ENCODE peak calls at places on chromosomes 16 and 17, in eight cellular contexts. One of them, this sample, is unnamed.

GRCh38 chr17:12415031-12415430 is 250.7 kb upstream of the MYOCD start:
- DNase-seq in NCI-H187: no peak
- DNase-seq in substantia nigra: no peak
- DNase-seq in HT-29: peak
- DNase-seq in stimulated activated CD8-positive, alpha-beta memory T cell treated with anti-CD3 and anti-CD28 coated beads, Interleukin-15, amount 100 ng/mL, for 24 hours: no peak
- DNase-seq in GM12864: no peak
- DNase-seq in IMR-90: peak
- DNase-seq in EL: peak
- DNase-seq in this sample: no peak

GRCh38 chr17:58320163-58320558 is 8.4 kb downstream of the TSPOAP1 start:
- DNase-seq in GM12864: no peak
- DNase-seq in IMR-90: no peak
- DNase-seq in EL: no peak
- DNase-seq in substantia nigra: no peak
- DNase-seq in HT-29: no peak
- DNase-seq in stimulated activated CD8-positive, alpha-beta memory T cell treated with anti-CD3 and anti-CD28 coated beads, Interleukin-15, amount 100 ng/mL, for 24 hours: no peak
- DNase-seq in NCI-H187: no peak
- DNase-seq in this sample: no peak

GRCh38 chr17:76929148-76929547 is 60.9 kb downstream of the MGAT5B start:
- DNase-seq in IMR-90: no peak
- DNase-seq in stimulated activated CD8-positive, alpha-beta memory T cell treated with anti-CD3 and anti-CD28 coated beads, Interleukin-15, amount 100 ng/mL, for 24 hours: no peak
- DNase-seq in NCI-H187: no peak
- DNase-seq in HT-29: no peak
- DNase-seq in GM12864: no peak
- DNase-seq in EL: no peak
- DNase-seq in substantia nigra: no peak
- DNase-seq in this sample: no peak

GRCh38 chr16:86821933-86822332 is 243.6 kb downstream of the FOXL1 start:
- DNase-seq in stimulated activated CD8-positive, alpha-beta memory T cell treated with anti-CD3 and anti-CD28 coated beads, Interleukin-15, amount 100 ng/mL, for 24 hours: no peak
- DNase-seq in GM12864: no peak
- DNase-seq in IMR-90: no peak
- DNase-seq in EL: no peak
- DNase-seq in substantia nigra: no peak
- DNase-seq in NCI-H187: no peak
- DNase-seq in HT-29: no peak
- DNase-seq in this sample: no peak

GRCh38 chr17:18146259-18146658 is 37.4 kb upstream of the ALKBH5 start:
- DNase-seq in NCI-H187: no peak
- DNase-seq in EL: no peak
- DNase-seq in substantia nigra: no peak
- DNase-seq in HT-29: no peak
- DNase-seq in IMR-90: no peak
- DNase-seq in stimulated activated CD8-positive, alpha-beta memory T cell treated with anti-CD3 and anti-CD28 coated beads, Interleukin-15, amount 100 ng/mL, for 24 hours: no peak
- DNase-seq in GM12864: no peak
- DNase-seq in this sample: no peak

GRCh38 chr16:30534368-30535105 is at the start of gene ZNF747:
- DNase-seq in EL: peak
- DNase-seq in substantia nigra: peak
- DNase-seq in stimulated activated CD8-positive, alpha-beta memory T cell treated with anti-CD3 and anti-CD28 coated beads, Interleukin-15, amount 100 ng/mL, for 24 hours: peak
- DNase-seq in IMR-90: peak
- DNase-seq in GM12864: peak
- DNase-seq in NCI-H187: peak
- DNase-seq in HT-29: peak
- DNase-seq in this sample: peak

GRCh38 chr16:47777191-47777590 is 316.1 kb downstream of the PHKB start:
- DNase-seq in IMR-90: peak
- DNase-seq in HT-29: no peak
- DNase-seq in NCI-H187: no peak
- DNase-seq in GM12864: no peak
- DNase-seq in stimulated activated CD8-positive, alpha-beta memory T cell treated with anti-CD3 and anti-CD28 coated beads, Interleukin-15, amount 100 ng/mL, for 24 hours: no peak
- DNase-seq in substantia nigra: no peak
- DNase-seq in EL: peak
- DNase-seq in this sample: no peak

GRCh38 chr16:27217256-27217655 is 13.9 kb downstream of the KDM8 start:
- DNase-seq in substantia nigra: peak
- DNase-seq in EL: peak
- DNase-seq in stimulated activated CD8-positive, alpha-beta memory T cell treated with anti-CD3 and anti-CD28 coated beads, Interleukin-15, amount 100 ng/mL, for 24 hours: no peak
- DNase-seq in IMR-90: peak
- DNase-seq in GM12864: no peak
- DNase-seq in NCI-H187: no peak
- DNase-seq in HT-29: no peak
- DNase-seq in this sample: no peak

GRCh38 chr17:56960596-56961538 is at the start of gene COIL:
- DNase-seq in GM12864: peak
- DNase-seq in substantia nigra: peak
- DNase-seq in IMR-90: peak
- DNase-seq in NCI-H187: peak
- DNase-seq in stimulated activated CD8-positive, alpha-beta memory T cell treated with anti-CD3 and anti-CD28 coated beads, Interleukin-15, amount 100 ng/mL, for 24 hours: peak
- DNase-seq in EL: peak
- DNase-seq in HT-29: peak
- DNase-seq in this sample: peak

GRCh38 chr17:81303385-81303784 is 8.3 kb upstream of the SLC38A10 start:
- DNase-seq in NCI-H187: no peak
- DNase-seq in stimulated activated CD8-positive, alpha-beta memory T cell treated with anti-CD3 and anti-CD28 coated beads, Interleukin-15, amount 100 ng/mL, for 24 hours: no peak
- DNase-seq in EL: no peak
- DNase-seq in HT-29: no peak
- DNase-seq in IMR-90: no peak
- DNase-seq in substantia nigra: no peak
- DNase-seq in GM12864: no peak
- DNase-seq in this sample: no peak

GRCh38 chr16:71622088-71622487 is 3.9 kb upstream of the MARVELD3 start:
- DNase-seq in stimulated activated CD8-positive, alpha-beta memory T cell treated with anti-CD3 and anti-CD28 coated beads, Interleukin-15, amount 100 ng/mL, for 24 hours: no peak
- DNase-seq in IMR-90: no peak
- DNase-seq in NCI-H187: no peak
- DNase-seq in GM12864: no peak
- DNase-seq in EL: no peak
- DNase-seq in HT-29: no peak
- DNase-seq in substantia nigra: no peak
- DNase-seq in this sample: no peak

GRCh38 chr17:6749519-6749918 is 6.3 kb upstream of the XAF1 start:
- DNase-seq in NCI-H187: no peak
- DNase-seq in stimulated activated CD8-positive, alpha-beta memory T cell treated with anti-CD3 and anti-CD28 coated beads, Interleukin-15, amount 100 ng/mL, for 24 hours: no peak
- DNase-seq in HT-29: no peak
- DNase-seq in GM12864: no peak
- DNase-seq in EL: peak
- DNase-seq in IMR-90: no peak
- DNase-seq in substantia nigra: no peak
- DNase-seq in this sample: no peak

GRCh38 chr16:84423416-84423837 is 55.1 kb downstream of the ATP2C2 start:
- DNase-seq in EL: peak
- DNase-seq in stimulated activated CD8-positive, alpha-beta memory T cell treated with anti-CD3 and anti-CD28 coated beads, Interleukin-15, amount 100 ng/mL, for 24 hours: no peak
- DNase-seq in HT-29: peak
- DNase-seq in IMR-90: peak
- DNase-seq in GM12864: peak
- DNase-seq in substantia nigra: no peak
- DNase-seq in NCI-H187: no peak
- DNase-seq in this sample: no peak

GRCh38 chr16:82935781-82936180 is 309.0 kb downstream of the CDH13 start:
- DNase-seq in NCI-H187: no peak
- DNase-seq in GM12864: no peak
- DNase-seq in IMR-90: no peak
- DNase-seq in HT-29: no peak
- DNase-seq in stimulated activated CD8-positive, alpha-beta memory T cell treated with anti-CD3 and anti-CD28 coated beads, Interleukin-15, amount 100 ng/mL, for 24 hours: no peak
- DNase-seq in EL: no peak
- DNase-seq in substantia nigra: no peak
- DNase-seq in this sample: no peak

GRCh38 chr17:65594585-65594940 is 33.1 kb upstream of the AXIN2 start:
- DNase-seq in IMR-90: peak
- DNase-seq in HT-29: no peak
- DNase-seq in substantia nigra: no peak
- DNase-seq in GM12864: no peak
- DNase-seq in EL: no peak
- DNase-seq in NCI-H187: no peak
- DNase-seq in stimulated activated CD8-positive, alpha-beta memory T cell treated with anti-CD3 and anti-CD28 coated beads, Interleukin-15, amount 100 ng/mL, for 24 hours: no peak
- DNase-seq in this sample: no peak

GRCh38 chr17:74360993-74361612 is 565 bp downstream of the BTBD17 start:
- DNase-seq in NCI-H187: peak
- DNase-seq in substantia nigra: no peak
- DNase-seq in IMR-90: peak
- DNase-seq in GM12864: no peak
- DNase-seq in EL: no peak
- DNase-seq in stimulated activated CD8-positive, alpha-beta memory T cell treated with anti-CD3 and anti-CD28 coated beads, Interleukin-15, amount 100 ng/mL, for 24 hours: no peak
- DNase-seq in HT-29: no peak
- DNase-seq in this sample: no peak

GRCh38 chr16:67115649-67116048 is 5.9 kb downstream of the PHAF1 start:
- DNase-seq in stimulated activated CD8-positive, alpha-beta memory T cell treated with anti-CD3 and anti-CD28 coated beads, Interleukin-15, amount 100 ng/mL, for 24 hours: no peak
- DNase-seq in HT-29: no peak
- DNase-seq in IMR-90: peak
- DNase-seq in EL: peak
- DNase-seq in substantia nigra: no peak
- DNase-seq in NCI-H187: no peak
- DNase-seq in GM12864: no peak
- DNase-seq in this sample: no peak

GRCh38 chr16:73051903-73052302 is 4.0 kb upstream of the ZFHX3 start:
- DNase-seq in EL: no peak
- DNase-seq in GM12864: no peak
- DNase-seq in NCI-H187: no peak
- DNase-seq in substantia nigra: no peak
- DNase-seq in HT-29: no peak
- DNase-seq in IMR-90: peak
- DNase-seq in stimulated activated CD8-positive, alpha-beta memory T cell treated with anti-CD3 and anti-CD28 coated beads, Interleukin-15, amount 100 ng/mL, for 24 hours: no peak
- DNase-seq in this sample: no peak

GRCh38 chr16:30903002-30903401 is 6.6 kb downstream of the CTF1 start:
- DNase-seq in IMR-90: no peak
- DNase-seq in EL: no peak
- DNase-seq in GM12864: no peak
- DNase-seq in NCI-H187: no peak
- DNase-seq in stimulated activated CD8-positive, alpha-beta memory T cell treated with anti-CD3 and anti-CD28 coated beads, Interleukin-15, amount 100 ng/mL, for 24 hours: no peak
- DNase-seq in substantia nigra: no peak
- DNase-seq in HT-29: no peak
- DNase-seq in this sample: no peak

GRCh38 chr16:78284957-78285434 is 185.5 kb downstream of the WWOX start:
- DNase-seq in stimulated activated CD8-positive, alpha-beta memory T cell treated with anti-CD3 and anti-CD28 coated beads, Interleukin-15, amount 100 ng/mL, for 24 hours: no peak
- DNase-seq in GM12864: no peak
- DNase-seq in substantia nigra: no peak
- DNase-seq in HT-29: no peak
- DNase-seq in EL: no peak
- DNase-seq in IMR-90: no peak
- DNase-seq in NCI-H187: no peak
- DNase-seq in this sample: no peak

GRCh38 chr16:87836844-87837581 is 32.3 kb downstream of the SLC7A5 start:
- DNase-seq in EL: no peak
- DNase-seq in IMR-90: no peak
- DNase-seq in stimulated activated CD8-positive, alpha-beta memory T cell treated with anti-CD3 and anti-CD28 coated beads, Interleukin-15, amount 100 ng/mL, for 24 hours: no peak
- DNase-seq in HT-29: no peak
- DNase-seq in GM12864: no peak
- DNase-seq in NCI-H187: no peak
- DNase-seq in substantia nigra: no peak
- DNase-seq in this sample: no peak

GRCh38 chr17:78709119-78709681 is 72.9 kb downstream of the CYTH1 start:
- DNase-seq in substantia nigra: no peak
- DNase-seq in GM12864: peak
- DNase-seq in HT-29: no peak
- DNase-seq in EL: no peak
- DNase-seq in stimulated activated CD8-positive, alpha-beta memory T cell treated with anti-CD3 and anti-CD28 coated beads, Interleukin-15, amount 100 ng/mL, for 24 hours: no peak
- DNase-seq in NCI-H187: no peak
- DNase-seq in IMR-90: no peak
- DNase-seq in this sample: no peak